ENCODE peak calls at places on chromosomes 13 and 19, in eight cellular contexts. V, Z, M, J, X, S, K and I are unnamed samples.

GRCh38 chr19:54136086-54136863 is 1.3 kb upstream of the CNOT3 start:
- DNase-seq in V (no peak), Z (no peak), M (no peak), J (no peak), X (no peak), S (no peak), K (no peak), I (no peak)

GRCh38 chr19:51166846-51167490 is 24.9 kb downstream of the SIGLEC7 start:
- DNase-seq in V (no peak), Z (no peak), M (peak), J (no peak), X (no peak), S (no peak), K (no peak), I (no peak)

GRCh38 chr19:49786432-49786831 is 19.6 kb downstream of the AP2A1 start:
- DNase-seq in V (no peak), Z (peak), M (no peak), J (no peak), X (no peak), S (peak), K (no peak), I (no peak)

GRCh38 chr19:43575156-43575950 is at the start of the genes PINLYP and XRCC1:
- DNase-seq in V (peak), Z (peak), M (peak), J (peak), X (peak), S (peak), K (peak), I (peak)

GRCh38 chr13:109840201-109840892 is 54.0 kb upstream of the IRS2 start:
- DNase-seq in V (no peak), Z (peak), M (no peak), J (peak), X (no peak), S (peak), K (no peak), I (no peak)

GRCh38 chr19:9306443-9306842 is 3.2 kb downstream of the ZNF699 start:
- DNase-seq in V (no peak), Z (peak), M (no peak), J (peak), X (no peak), S (peak), K (no peak), I (no peak)

GRCh38 chr19:46240693-46241092 is 11.2 kb downstream of the IGFL1 start:
- DNase-seq in V (no peak), Z (no peak), M (no peak), J (no peak), X (no peak), S (no peak), K (no peak), I (no peak)

GRCh38 chr19:56933014-56933705 is 92.6 kb upstream of the PEG3 start:
- DNase-seq in V (no peak), Z (no peak), M (no peak), J (no peak), X (no peak), S (no peak), K (no peak), I (no peak)

GRCh38 chr13:75073791-75074190 is 408.2 kb downstream of the TBC1D4 start:
- DNase-seq in V (no peak), Z (no peak), M (no peak), J (no peak), X (no peak), S (no peak), K (no peak), I (no peak)

GRCh38 chr13:112688560-112689497 is 1.0 kb upstream of the ATP11A start:
- DNase-seq in V (no peak), Z (no peak), M (no peak), J (no peak), X (peak), S (no peak), K (no peak), I (no peak)

GRCh38 chr19:54506079-54506478 is 3.4 kb downstream of the LAIR2 start:
- DNase-seq in V (no peak), Z (no peak), M (no peak), J (no peak), X (no peak), S (no peak), K (no peak), I (no peak)

GRCh38 chr19:45135176-45135575 is 25.6 kb downstream of the NKPD1 start:
- DNase-seq in V (no peak), Z (no peak), M (no peak), J (no peak), X (no peak), S (no peak), K (no peak), I (no peak)

GRCh38 chr13:33735276-33735675 is 82.7 kb upstream of the RFC3 start:
- DNase-seq in V (no peak), Z (no peak), M (no peak), J (no peak), X (no peak), S (no peak), K (no peak), I (no peak)

GRCh38 chr19:31675187-31675913 is 326.1 kb upstream of the TSHZ3 start:
- DNase-seq in V (no peak), Z (peak), M (no peak), J (no peak), X (no peak), S (peak), K (no peak), I (no peak)

GRCh38 chr13:28657784-28658538 is 969 bp upstream of the POMP start:
- DNase-seq in V (no peak), Z (peak), M (peak), J (no peak), X (no peak), S (peak), K (no peak), I (no peak)

GRCh38 chr19:22286151-22286810 is at the start of gene ZNF729:
- DNase-seq in V (no peak), Z (peak), M (no peak), J (no peak), X (no peak), S (no peak), K (no peak), I (no peak)

GRCh38 chr13:97359181-97360057 is 74.5 kb upstream of the RAP2A start:
- DNase-seq in V (peak), Z (peak), M (peak), J (peak), X (peak), S (peak), K (peak), I (peak)

GRCh38 chr19:18425515-18426415 is 6.6 kb downstream of the SSBP4 start:
- DNase-seq in V (no peak), Z (peak), M (no peak), J (no peak), X (no peak), S (no peak), K (no peak), I (no peak)

GRCh38 chr13:25709088-25709487 is 337.3 kb downstream of the ATP8A2 start:
- DNase-seq in V (no peak), Z (no peak), M (no peak), J (no peak), X (no peak), S (no peak), K (no peak), I (no peak)

GRCh38 chr19:30802424-30803013 is 430.3 kb downstream of the ZNF536 start:
- DNase-seq in V (no peak), Z (no peak), M (no peak), J (no peak), X (no peak), S (no peak), K (no peak), I (no peak)

GRCh38 chr13:91196958-91197357 is 150.5 kb upstream of the MIR17HG start:
- DNase-seq in V (no peak), Z (no peak), M (no peak), J (no peak), X (no peak), S (no peak), K (no peak), I (no peak)

GRCh38 chr13:60759499-60759898 is 362.5 kb downstream of the TDRD3 start:
- DNase-seq in V (no peak), Z (no peak), M (no peak), J (no peak), X (no peak), S (peak), K (no peak), I (no peak)

GRCh38 chr19:16143399-16144215 is at the start of gene HSH2D:
- DNase-seq in V (no peak), Z (no peak), M (peak), J (no peak), X (no peak), S (no peak), K (no peak), I (no peak)

GRCh38 chr13:72643339-72643989 is 84.0 kb downstream of the MZT1 start:
- DNase-seq in V (peak), Z (peak), M (peak), J (no peak), X (peak), S (no peak), K (peak), I (no peak)

GRCh38 chr13:51806571-51806970 is 2.6 kb upstream of the DHRS12 start:
- DNase-seq in V (no peak), Z (peak), M (no peak), J (no peak), X (no peak), S (no peak), K (no peak), I (no peak)

GRCh38 chr19:33407716-33408115 is 34.2 kb downstream of the CEBPG start:
- DNase-seq in V (no peak), Z (no peak), M (no peak), J (no peak), X (peak), S (no peak), K (no peak), I (no peak)

GRCh38 chr13:98285852-98286594 is 109.0 kb upstream of the RNF113B start:
- DNase-seq in V (no peak), Z (no peak), M (no peak), J (no peak), X (peak), S (no peak), K (no peak), I (no peak)